ENCODE peak calls at places on chromosomes 4 and X, in seven cellular contexts. Z, B, E, N, R, G and Y are unnamed samples.

GRCh38 chr4:4984186-4984585 is 35.1 kb downstream of the CYTL1 start:
- DNase-seq in B (no peak), R (no peak), G (no peak), E (no peak), N (no peak), Z (no peak), Y (no peak)

GRCh38 chr4:21979196-21979595 is 30.6 kb upstream of the KCNIP4 start:
- DNase-seq in R (no peak), G (no peak), Z (no peak), N (no peak), B (no peak), E (no peak), Y (no peak)

GRCh38 chrX:54411732-54412131 is 28.5 kb upstream of the TSR2 start:
- DNase-seq in E (no peak), Z (no peak), R (no peak), G (no peak), B (no peak), N (no peak), Y (no peak)

GRCh38 chrX:9493936-9494335 is 29.1 kb downstream of the TBL1X start:
- DNase-seq in Z (no peak), G (no peak), R (no peak), N (no peak), B (peak), E (no peak), Y (no peak)

GRCh38 chr4:89307446-89308160 is at the start of gene GPRIN3:
- DNase-seq in B (peak), Z (no peak), R (peak), G (peak), N (peak), E (peak), Y (peak)

GRCh38 chr4:153773236-153773690 is 13.4 kb upstream of the RNF175 start:
- DNase-seq in N (no peak), E (no peak), Z (no peak), R (no peak), B (no peak), G (no peak), Y (no peak)

GRCh38 chr4:185411833-185412232 is 13.9 kb downstream of the UFSP2 start:
- DNase-seq in N (no peak), G (no peak), R (no peak), Z (no peak), B (no peak), E (no peak), Y (no peak)

GRCh38 chrX:40094041-40094899 is 3.5 kb downstream of the BCOR start:
- DNase-seq in G (no peak), Z (no peak), B (no peak), N (peak), E (peak), R (no peak), Y (no peak)

GRCh38 chrX:38879631-38880220 is 78.5 kb downstream of the MID1IP1 start:
- DNase-seq in B (no peak), Z (no peak), R (no peak), E (peak), N (peak), G (peak), Y (no peak)

GRCh38 chr4:89674876-89675459 is 162.0 kb downstream of the SNCA start:
- DNase-seq in Z (no peak), E (no peak), N (no peak), R (no peak), G (no peak), B (no peak), Y (no peak)

GRCh38 chrX:49129427-49129826 is 5.9 kb upstream of the GPKOW start:
- DNase-seq in E (no peak), R (no peak), Z (no peak), N (no peak), B (no peak), G (no peak), Y (no peak)

GRCh38 chr4:87896020-87896621 is 63.4 kb downstream of the MEPE start:
- DNase-seq in E (no peak), B (peak), N (no peak), G (no peak), R (peak), Z (no peak), Y (no peak)

GRCh38 chrX:150873616-150874015 is 24.9 kb downstream of the CD99L2 start:
- DNase-seq in R (no peak), Z (no peak), E (peak), N (peak), G (no peak), B (peak), Y (no peak)

GRCh38 chr4:112857461-112857860 is 192.0 kb upstream of the ANK2 start:
- DNase-seq in N (no peak), G (no peak), R (no peak), Z (no peak), E (no peak), B (peak), Y (no peak)

GRCh38 chrX:7132335-7133035 is 15.0 kb upstream of the STS start:
- DNase-seq in R (peak), B (peak), N (peak), E (peak), Z (peak), G (peak), Y (no peak)

GRCh38 chr4:2887343-2887742 is 43.7 kb downstream of the ADD1 start:
- DNase-seq in N (no peak), Z (no peak), R (no peak), B (no peak), G (no peak), E (no peak), Y (no peak)

GRCh38 chr4:149645790-149646189 is 169.9 kb downstream of the IQCM start:
- DNase-seq in Z (no peak), G (no peak), R (no peak), B (no peak), N (no peak), E (no peak), Y (no peak)

GRCh38 chr4:19739101-19739651 is 512.5 kb upstream of the SLIT2 start:
- DNase-seq in E (no peak), B (peak), N (peak), Z (no peak), G (no peak), R (no peak), Y (no peak)

GRCh38 chr4:7103599-7104365 is 35.9 kb upstream of the GRPEL1 start:
- DNase-seq in E (peak), N (no peak), R (peak), Z (no peak), G (no peak), B (no peak), Y (no peak)

GRCh38 chrX:134929813-134930212 is 61.0 kb upstream of the SMIM10 start:
- DNase-seq in R (no peak), G (no peak), N (no peak), B (no peak), Z (no peak), E (no peak), Y (no peak)

GRCh38 chr4:20395160-20395773 is 143.6 kb downstream of the SLIT2 start:
- DNase-seq in R (no peak), Z (no peak), N (peak), G (peak), B (no peak), E (peak), Y (no peak)

GRCh38 chrX:40006025-40007017 is 91.4 kb downstream of the BCOR start:
- DNase-seq in N (no peak), B (no peak), G (peak), Z (no peak), R (no peak), E (peak), Y (no peak)

GRCh38 chrX:44055638-44056037 is 82.4 kb upstream of the NDP start:
- DNase-seq in E (no peak), Z (no peak), G (no peak), B (no peak), R (no peak), N (no peak), Y (no peak)

GRCh38 chrX:16087081-16087480 is 36.3 kb upstream of the GRPR start:
- DNase-seq in E (no peak), B (no peak), N (no peak), Z (no peak), G (no peak), R (no peak), Y (no peak)

GRCh38 chr4:173211838-173212237 is 43.2 kb downstream of the GALNT7 start:
- DNase-seq in B (peak), N (peak), R (no peak), E (no peak), G (no peak), Z (no peak), Y (no peak)

GRCh38 chr4:146311238-146311970 is 97.1 kb downstream of the REELD1 start:
- DNase-seq in N (no peak), G (no peak), E (no peak), Z (no peak), R (no peak), B (no peak), Y (no peak)

GRCh38 chrX:2931612-2932011 is 2.5 kb upstream of the ARSD start:
- DNase-seq in R (no peak), Z (no peak), E (no peak), G (no peak), N (no peak), B (no peak), Y (no peak)

GRCh38 chr4:531076-531475 is 32.1 kb downstream of the PIGG start:
- DNase-seq in Z (no peak), E (no peak), G (no peak), N (no peak), B (no peak), R (no peak), Y (no peak)

GRCh38 chrX:72045141-72045540 is 86.6 kb downstream of the RTL5 start:
- DNase-seq in B (no peak), Z (no peak), G (no peak), R (no peak), E (no peak), N (no peak), Y (peak)

DNA sequence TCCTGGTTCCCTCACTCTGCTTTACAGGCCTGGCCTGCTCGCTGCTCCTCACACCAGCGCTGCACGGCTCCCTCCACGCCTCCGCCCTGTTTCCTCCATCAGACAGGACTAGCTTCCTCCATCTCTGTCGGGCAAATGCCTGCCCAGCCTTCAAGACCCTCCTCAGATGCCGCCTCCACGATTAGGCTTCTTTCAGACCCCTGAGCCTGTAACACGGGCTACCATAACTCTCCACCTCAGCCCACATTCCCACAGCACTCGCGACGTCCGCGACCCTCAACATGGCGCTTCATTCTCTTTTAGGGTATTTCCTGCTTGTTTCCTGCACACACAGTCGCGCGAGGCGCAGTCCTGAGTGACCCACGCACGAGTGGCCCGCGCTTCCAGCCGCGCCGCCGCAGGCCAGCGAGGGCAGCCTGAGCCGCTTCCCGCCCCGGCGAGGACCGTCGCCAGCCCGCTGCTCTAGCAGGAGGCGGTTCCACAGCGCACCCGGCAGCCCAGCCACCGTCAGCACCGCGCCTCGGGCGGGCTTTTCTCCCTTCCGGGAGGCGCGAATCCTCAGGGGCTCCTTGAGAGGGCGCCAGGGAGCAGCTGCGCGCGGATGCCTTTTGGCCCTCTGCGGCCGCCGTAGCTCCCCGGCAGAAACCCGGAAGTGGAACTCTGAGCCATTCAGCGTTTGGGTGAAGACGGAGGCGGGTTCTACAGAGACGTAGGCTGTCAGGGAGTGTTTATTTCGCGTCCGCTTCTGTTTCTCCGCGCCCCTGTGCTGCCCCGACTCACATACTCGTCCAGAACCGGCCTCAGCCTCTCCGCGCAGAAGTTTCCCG is at the start of gene FRG1:
- DNase-seq in Z (peak), E (peak), N (peak), R (peak), B (peak), G (peak), Y (peak)
- TF ChIP-seq CTCF in Z (peak), E (peak), N (peak), R (peak), B (peak), G (peak), Y (peak)

GRCh38 chr4:15674926-15675325 is 6.7 kb upstream of the FAM200B start:
- DNase-seq in B (no peak), R (no peak), G (no peak), E (no peak), Z (no peak), N (no peak), Y (no peak)
- TF ChIP-seq CTCF in B (no peak), R (no peak), G (no peak), E (no peak), Z (no peak), N (no peak), Y (no peak)

DNA sequence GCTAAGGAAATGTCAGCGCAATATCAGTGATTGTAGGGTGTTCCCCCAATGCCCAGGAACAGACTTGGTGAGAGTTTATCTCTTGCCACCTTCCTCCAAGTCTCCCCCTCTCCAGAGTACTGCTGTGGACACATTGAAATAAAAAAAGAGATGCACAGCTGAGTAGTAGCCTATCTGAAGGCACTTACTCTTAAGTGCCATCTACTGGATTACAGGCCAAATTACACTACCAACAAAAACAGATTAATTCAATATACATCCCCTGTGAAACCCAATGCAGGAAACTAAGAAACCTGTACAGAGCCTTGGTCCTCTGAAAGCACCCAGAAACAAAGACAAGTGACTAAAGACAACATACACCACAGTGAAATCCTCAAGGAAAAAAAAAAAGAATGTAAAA is 460.3 kb downstream of the ZIC3 start:
- DNase-seq in E (no peak), G (peak), N (no peak), B (peak), R (no peak), Z (no peak), Y (no peak)
- TF ChIP-seq CTCF in E (peak), G (no peak), N (peak), B (peak), R (no peak), Z (no peak), Y (peak)

DNA sequence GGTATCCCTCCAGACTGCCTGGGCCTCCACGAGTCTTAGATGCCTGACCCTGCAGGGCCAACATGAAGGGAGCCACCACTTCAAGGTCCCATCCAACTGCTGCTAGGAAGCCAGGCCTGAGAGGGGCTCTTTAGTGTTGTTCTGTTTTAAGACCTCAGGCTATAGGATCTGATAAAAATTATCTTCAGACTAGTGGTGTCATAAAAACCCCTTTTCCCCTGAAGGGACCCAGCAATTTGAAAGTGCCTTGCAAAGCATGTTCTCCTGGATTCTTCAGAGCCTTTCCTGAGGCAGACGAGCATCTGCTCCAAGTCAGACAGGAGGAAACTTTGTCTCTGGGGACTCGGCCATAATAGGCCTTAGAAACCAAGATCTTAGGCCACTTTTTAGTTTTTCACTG is 26.9 kb downstream of the TSPAN5 start:
- DNase-seq in E (no peak), R (no peak), G (no peak), B (no peak), N (no peak), Z (no peak), Y (no peak)
- TF ChIP-seq CTCF in E (no peak), R (no peak), G (no peak), B (no peak), N (no peak), Z (no peak), Y (no peak)

GRCh38 chr4:40395908-40396806 is 61.0 kb downstream of the CHRNA9 start:
- DNase-seq in R (peak), E (peak), Z (peak), B (peak), N (peak), G (no peak), Y (no peak)

GRCh38 chr4:40401096-40401495 is 66.0 kb downstream of the CHRNA9 start:
- DNase-seq in B (no peak), N (no peak), E (no peak), R (no peak), G (no peak), Z (no peak), Y (no peak)

GRCh38 chr4:40399578-40399977 is 64.4 kb downstream of the CHRNA9 start:
- DNase-seq in B (no peak), N (no peak), R (no peak), G (no peak), Z (no peak), E (no peak), Y (no peak)

DNA sequence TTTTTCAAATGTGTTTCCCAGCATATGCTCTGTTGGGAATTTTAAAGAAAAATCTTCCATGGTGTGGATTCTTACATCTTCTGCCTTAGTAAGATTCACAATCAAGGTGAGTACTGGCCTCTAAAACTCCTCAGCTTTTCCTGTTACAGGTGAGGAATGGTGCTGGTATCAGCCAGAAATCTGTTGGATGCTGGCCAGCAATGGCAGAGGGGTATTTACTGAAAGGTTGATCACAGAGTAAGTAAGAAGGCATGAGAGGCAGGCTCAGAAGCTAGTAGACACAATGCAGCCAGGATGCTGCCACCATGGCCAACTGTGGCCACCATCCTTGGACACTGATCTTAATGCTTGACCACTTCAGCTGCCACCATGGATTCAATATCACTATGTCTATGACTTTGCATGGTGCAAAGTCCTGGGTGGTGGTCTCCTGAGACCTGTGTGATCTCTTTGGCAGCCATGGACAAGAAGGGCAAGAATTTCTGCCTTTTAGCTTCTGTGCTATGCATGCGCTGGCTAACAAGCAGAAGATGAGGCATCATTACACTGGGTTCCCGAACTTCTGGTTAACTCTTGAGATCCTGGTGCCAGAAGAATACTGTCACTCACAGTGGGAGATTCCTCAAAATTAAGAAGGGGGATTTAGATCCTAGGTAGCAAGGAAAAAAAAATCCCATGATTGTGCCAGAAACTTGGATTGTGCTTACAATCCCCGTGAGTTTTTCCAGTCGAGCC is 60.2 kb downstream of the CHRNA9 start:
- DNase-seq in R (no peak), G (no peak), E (peak), Z (no peak), B (no peak), N (no peak), Y (no peak)
- TF ChIP-seq CTCF in R (no peak), G (no peak), E (no peak), Z (no peak), B (no peak), N (no peak), Y (no peak)

GRCh38 chr4:169106696-169107229 is 96.7 kb upstream of the CBR4 start:
- DNase-seq in N (no peak), B (no peak), R (no peak), E (no peak), Z (no peak), G (no peak), Y (no peak)
- TF ChIP-seq CTCF in N (no peak), B (no peak), R (no peak), E (no peak), Z (no peak), G (no peak), Y (no peak)